ENCODE peak calls at places on chromosomes 4 and X, in eight cellular contexts. K, Y, M, H, C, B, I and L are unnamed samples.

GRCh38 chrX:12329476-12329875 is 191.2 kb downstream of the FRMPD4 start:
- DNase-seq in K (no peak), Y (no peak), M (no peak), H (no peak), C (no peak), B (no peak), I (no peak), L (no peak)

GRCh38 chrX:20011608-20012007 is 20.7 kb upstream of the BCLAF3 start:
- DNase-seq in K (no peak), Y (no peak), M (no peak), H (no peak), C (no peak), B (no peak), I (no peak), L (no peak)

GRCh38 chrX:119573222-119573621 is 1.1 kb upstream of the UBE2A start:
- DNase-seq in K (no peak), Y (no peak), M (no peak), H (no peak), C (no peak), B (no peak), I (no peak), L (no peak)

GRCh38 chrX:135625995-135626394 is 87.4 kb upstream of the CT45A1 start:
- DNase-seq in K (peak), Y (peak), M (peak), H (peak), C (peak), B (peak), I (no peak), L (no peak)

GRCh38 chr4:184448828-184449227 is 25.5 kb downstream of the IRF2 start:
- DNase-seq in K (no peak), Y (no peak), M (no peak), H (no peak), C (no peak), B (no peak), I (no peak), L (no peak)

GRCh38 chr4:117660668-117661067 is 373.6 kb upstream of the NDST3 start:
- DNase-seq in K (no peak), Y (no peak), M (no peak), H (no peak), C (no peak), B (no peak), I (no peak), L (peak)

GRCh38 chr4:186887211-186887785 is 163.6 kb upstream of the FAT1 start:
- DNase-seq in K (no peak), Y (no peak), M (no peak), H (peak), C (no peak), B (no peak), I (no peak), L (no peak)

GRCh38 chr4:8000721-8001491 is 61.2 kb upstream of the AFAP1 start:
- DNase-seq in K (no peak), Y (no peak), M (no peak), H (no peak), C (no peak), B (no peak), I (no peak), L (no peak)

GRCh38 chrX:130174051-130174704 is 2.4 kb downstream of the RAB33A start:
- DNase-seq in K (no peak), Y (peak), M (no peak), H (no peak), C (peak), B (no peak), I (no peak), L (no peak)

GRCh38 chrX:8607326-8607725 is 124.6 kb downstream of the ANOS1 start:
- DNase-seq in K (no peak), Y (no peak), M (no peak), H (no peak), C (no peak), B (no peak), I (no peak), L (no peak)

GRCh38 chr4:173057906-173058305 is 110.7 kb upstream of the GALNT7 start:
- DNase-seq in K (no peak), Y (no peak), M (no peak), H (no peak), C (no peak), B (no peak), I (no peak), L (no peak)

GRCh38 chrX:1391707-1392375 is at the start of gene SLC25A6:
- DNase-seq in K (peak), Y (peak), M (peak), H (peak), C (peak), B (peak), I (peak), L (peak)

GRCh38 chr4:32991663-32992062 is 2271.5 kb downstream of the PCDH7 start:
- DNase-seq in K (no peak), Y (no peak), M (no peak), H (no peak), C (no peak), B (no peak), I (no peak), L (no peak)

GRCh38 chr4:141636771-141637460 is 533 bp downstream of the IL15 start:
- DNase-seq in K (peak), Y (no peak), M (peak), H (peak), C (peak), B (no peak), I (no peak), L (no peak)

GRCh38 chr4:1285790-1286553 is 3.7 kb upstream of the MAEA start:
- DNase-seq in K (no peak), Y (no peak), M (peak), H (peak), C (no peak), B (peak), I (no peak), L (no peak)

GRCh38 chr4:85475631-85476233 is 782 bp downstream of the ARHGAP24 start:
- DNase-seq in K (no peak), Y (no peak), M (peak), H (no peak), C (no peak), B (no peak), I (no peak), L (no peak)

GRCh38 chr4:115249808-115250207 is 136.4 kb upstream of the NDST4 start:
- DNase-seq in K (peak), Y (no peak), M (no peak), H (no peak), C (no peak), B (no peak), I (no peak), L (no peak)

GRCh38 chr4:14399919-14400706 is 602.2 kb upstream of the CPEB2 start:
- DNase-seq in K (no peak), Y (no peak), M (peak), H (no peak), C (no peak), B (no peak), I (no peak), L (no peak)

GRCh38 chr4:31923634-31924033 is 1203.5 kb downstream of the PCDH7 start:
- DNase-seq in K (no peak), Y (no peak), M (no peak), H (no peak), C (no peak), B (no peak), I (no peak), L (no peak)

GRCh38 chr4:20395160-20395773 is 143.6 kb downstream of the SLIT2 start:
- DNase-seq in K (peak), Y (peak), M (peak), H (peak), C (no peak), B (peak), I (no peak), L (no peak)

GRCh38 chr4:26802790-26803189 is 57.9 kb upstream of the STIM2 start:
- DNase-seq in K (no peak), Y (no peak), M (no peak), H (no peak), C (no peak), B (no peak), I (no peak), L (no peak)

GRCh38 chr4:58286335-58286734 is 1176.2 kb upstream of the IGFBP7 start:
- DNase-seq in K (no peak), Y (no peak), M (no peak), H (no peak), C (no peak), B (no peak), I (no peak), L (no peak)

GRCh38 chr4:26938516-26938915 is 77.9 kb downstream of the STIM2 start:
- DNase-seq in K (no peak), Y (no peak), M (no peak), H (no peak), C (no peak), B (no peak), I (no peak), L (no peak)

GRCh38 chr4:58515206-58515605 is 1405.0 kb upstream of the IGFBP7 start:
- DNase-seq in K (no peak), Y (no peak), M (no peak), H (peak), C (no peak), B (no peak), I (no peak), L (no peak)

GRCh38 chr4:74157116-74157742 is 689 bp upstream of the MTHFD2L start:
- DNase-seq in K (no peak), Y (no peak), M (peak), H (no peak), C (no peak), B (peak), I (no peak), L (no peak)

GRCh38 chrX:38864165-38864564 is 62.9 kb downstream of the MID1IP1 start:
- DNase-seq in K (no peak), Y (no peak), M (no peak), H (no peak), C (no peak), B (no peak), I (no peak), L (no peak)
- TF ChIP-seq REST in K (no peak), Y (no peak), M (no peak), H (no peak), C (no peak), B (no peak), I (no peak), L (no peak)

DNA sequence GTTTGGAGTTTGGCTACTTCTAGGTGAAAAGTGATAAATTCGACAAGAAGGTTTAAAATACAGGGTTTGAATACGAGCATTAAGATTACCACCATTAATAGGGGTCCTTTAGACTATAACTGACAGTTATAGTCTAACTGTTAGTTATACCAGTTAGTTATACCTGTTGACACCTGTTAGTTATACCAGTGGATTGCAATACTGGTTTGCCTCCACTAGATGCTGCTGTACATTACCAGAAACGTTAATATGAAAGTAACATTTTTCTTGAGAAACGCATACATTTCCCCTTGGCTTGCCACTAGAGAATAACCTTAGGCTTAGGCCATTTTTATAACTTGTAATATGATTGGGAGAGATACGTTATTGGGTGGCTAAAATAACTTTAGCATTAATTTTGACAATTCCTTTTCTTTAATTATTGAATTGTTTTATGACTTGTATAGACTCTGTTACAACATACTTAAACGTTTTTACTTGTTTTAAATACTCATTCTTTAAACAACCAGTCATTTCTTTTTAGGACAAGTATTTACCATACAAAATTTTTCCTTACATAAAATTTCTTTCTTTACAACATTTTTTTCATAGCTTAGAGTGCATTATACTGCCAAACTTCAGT is 911.2 kb downstream of the FSTL5 start:
- DNase-seq in K (peak), Y (no peak), M (peak), H (peak), C (no peak), B (peak), I (peak), L (peak)
- TF ChIP-seq CTCF in K (peak), Y (no peak), M (peak), H (peak), C (peak), B (peak), I (peak), L (peak)

GRCh38 chrX:154774622-154775021 is 12.0 kb downstream of the DKC1 start:
- DNase-seq in K (no peak), Y (no peak), M (no peak), H (no peak), C (no peak), B (no peak), I (no peak), L (no peak)

GRCh38 chrX:154776753-154777152 is 14.1 kb downstream of the DKC1 start:
- DNase-seq in K (no peak), Y (no peak), M (no peak), H (no peak), C (no peak), B (no peak), I (no peak), L (no peak)

GRCh38 chrX:154780968-154781367 is 18.3 kb downstream of the DKC1 start:
- DNase-seq in K (no peak), Y (no peak), M (no peak), H (no peak), C (no peak), B (no peak), I (no peak), L (no peak)

GRCh38 chrX:154779261-154779660 is 16.6 kb downstream of the DKC1 start:
- DNase-seq in K (no peak), Y (no peak), M (no peak), H (no peak), C (no peak), B (no peak), I (no peak), L (peak)

GRCh38 chrX:154775611-154776349 is 13.1 kb downstream of the DKC1 start:
- DNase-seq in K (no peak), Y (no peak), M (no peak), H (no peak), C (no peak), B (no peak), I (no peak), L (no peak)
- TF ChIP-seq REST in K (no peak), Y (no peak), M (no peak), H (no peak), C (no peak), B (no peak), I (no peak), L (no peak)

GRCh38 chrX:132505116-132505515 is 16.3 kb upstream of the MBNL3 start:
- DNase-seq in K (no peak), Y (no peak), M (no peak), H (no peak), C (no peak), B (peak), I (no peak), L (no peak)
- TF ChIP-seq CTCF in K (no peak), Y (no peak), M (no peak), H (no peak), C (no peak), B (peak), I (no peak), L (no peak)

GRCh38 chr4:48193921-48194320 is 59.9 kb upstream of the TXK start:
- DNase-seq in K (no peak), Y (no peak), M (no peak), H (no peak), C (no peak), B (no peak), I (no peak), L (no peak)

GRCh38 chr4:48194986-48195773 is 61.1 kb upstream of the TXK start:
- DNase-seq in K (no peak), Y (no peak), M (no peak), H (no peak), C (peak), B (no peak), I (no peak), L (peak)

GRCh38 chr4:48195853-48196252 is 61.8 kb upstream of the TXK start:
- DNase-seq in K (no peak), Y (no peak), M (no peak), H (no peak), C (no peak), B (no peak), I (no peak), L (no peak)

GRCh38 chr4:48197643-48198237 is 63.7 kb upstream of the TXK start:
- DNase-seq in K (no peak), Y (peak), M (no peak), H (no peak), C (no peak), B (no peak), I (no peak), L (no peak)

DNA sequence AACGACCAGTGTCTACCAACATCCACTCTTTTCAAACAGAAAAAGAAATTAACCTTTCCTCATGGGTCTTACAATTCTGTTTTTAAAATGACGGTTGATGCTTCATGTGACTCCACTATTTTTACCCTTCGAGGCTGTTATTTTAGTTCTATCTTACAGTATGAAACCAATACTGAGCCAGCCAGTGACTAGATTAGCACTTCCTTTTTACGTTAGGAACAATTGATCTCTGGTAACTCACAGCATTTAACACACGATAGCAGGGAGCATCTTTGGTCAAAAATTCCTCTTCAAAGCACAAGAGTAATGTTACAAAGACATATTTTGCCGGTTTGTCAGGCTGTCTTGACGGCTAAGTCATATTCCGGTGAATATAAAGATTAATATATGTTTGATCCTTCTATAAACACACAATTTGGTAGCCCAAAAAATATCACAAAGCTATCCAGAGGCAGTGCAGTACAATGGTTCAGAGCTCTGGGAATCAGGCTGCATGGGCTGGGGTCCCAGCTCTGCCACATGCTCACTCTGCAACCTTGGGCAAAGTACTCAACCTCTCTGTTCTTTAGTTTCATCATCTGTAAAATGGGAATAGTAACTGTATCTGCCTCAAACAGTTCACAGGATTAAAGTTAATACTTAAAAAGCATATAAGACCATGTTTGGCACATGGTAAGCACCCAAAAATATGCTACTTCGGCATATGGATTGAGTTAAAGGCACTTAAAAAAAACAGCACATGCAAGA is 62.9 kb upstream of the TXK start:
- DNase-seq in K (no peak), Y (no peak), M (no peak), H (no peak), C (no peak), B (no peak), I (peak), L (no peak)
- TF ChIP-seq REST in K (no peak), Y (no peak), M (no peak), H (no peak), C (no peak), B (no peak), I (peak), L (no peak)

GRCh38 chrX:46683023-46683422 is 75.9 kb downstream of the SLC9A7 start:
- DNase-seq in K (no peak), Y (no peak), M (peak), H (peak), C (no peak), B (peak), I (no peak), L (no peak)
- TF ChIP-seq CTCF in K (no peak), Y (no peak), M (no peak), H (no peak), C (no peak), B (no peak), I (peak), L (no peak)

DNA sequence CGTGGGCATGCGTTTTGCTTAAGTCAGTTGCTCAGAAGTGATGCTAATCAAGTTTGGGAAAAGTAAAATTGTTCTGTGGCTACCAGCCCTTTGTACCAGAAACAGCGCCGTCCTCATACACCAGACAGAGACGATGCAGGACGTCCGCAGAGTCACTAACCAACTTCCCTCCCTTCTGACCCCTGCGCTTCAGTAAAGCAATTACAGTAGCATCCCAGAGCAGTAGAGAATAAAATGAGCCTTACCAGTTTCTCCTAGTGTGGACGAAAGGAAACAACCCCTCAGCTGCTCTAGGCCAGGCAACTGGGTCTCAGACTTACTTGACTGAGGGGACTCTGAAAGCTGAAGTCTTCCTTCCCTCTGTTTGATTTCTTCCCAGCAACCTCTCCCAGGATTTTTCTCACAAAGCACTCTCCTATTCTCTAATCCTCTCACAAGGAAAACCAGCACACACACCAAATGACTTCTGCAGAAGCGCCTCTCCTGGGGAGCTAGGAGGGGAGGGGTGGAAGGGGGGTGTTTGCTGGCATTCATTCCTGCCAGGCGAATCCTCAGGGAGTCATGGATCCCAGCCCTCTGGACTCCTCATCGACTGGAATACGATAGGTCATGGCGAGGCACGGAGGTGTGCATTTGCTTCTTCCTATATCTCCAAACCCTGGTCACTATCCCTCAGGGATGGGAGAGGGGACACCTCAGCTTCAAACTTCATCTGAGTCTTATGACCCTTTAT is 56.0 kb upstream of the MID1 start:
- DNase-seq in K (no peak), Y (no peak), M (no peak), H (peak), C (no peak), B (no peak), I (no peak), L (no peak)
- TF ChIP-seq REST in K (no peak), Y (no peak), M (no peak), H (no peak), C (no peak), B (no peak), I (no peak), L (no peak)

GRCh38 chrX:97446298-97446882 is 562.7 kb downstream of the RPA4 start:
- DNase-seq in K (no peak), Y (no peak), M (no peak), H (peak), C (peak), B (no peak), I (no peak), L (no peak)
- TF ChIP-seq CTCF in K (no peak), Y (no peak), M (no peak), H (peak), C (peak), B (no peak), I (peak), L (no peak)

DNA sequence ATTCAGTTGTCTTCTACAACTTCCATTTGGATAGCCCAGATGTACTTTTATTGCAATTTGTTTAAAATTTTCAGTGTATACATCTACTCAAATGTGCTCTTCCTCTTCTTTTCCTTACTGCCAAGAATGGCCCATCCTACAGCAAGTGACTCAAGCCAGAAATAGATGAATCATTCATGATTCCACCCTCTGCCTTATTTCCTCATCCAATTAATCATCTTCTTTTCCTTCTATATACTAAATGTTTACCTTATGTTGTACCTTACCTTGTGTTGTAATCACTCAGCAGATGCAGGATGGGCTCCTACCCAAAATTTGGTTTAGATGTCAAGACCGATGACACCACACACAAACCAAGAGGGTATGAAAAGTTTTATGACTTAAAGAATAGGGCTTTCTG is 437.8 kb downstream of the GRXCR1 start:
- DNase-seq in K (no peak), Y (no peak), M (no peak), H (no peak), C (no peak), B (no peak), I (no peak), L (no peak)
- TF ChIP-seq REST in K (no peak), Y (no peak), M (no peak), H (no peak), C (no peak), B (no peak), I (no peak), L (no peak)